ENCODE peak calls at places on chromosomes 3 and 15, in six cellular contexts. Q, K, X, N, I and E are unnamed samples.

GRCh38 chr3:194876403-194877165 is 190.9 kb downstream of the FAM43A start:
- DNase-seq in N (no peak), X (no peak), K (no peak), I (no peak), Q (no peak), E (no peak)

GRCh38 chr3:184155644-184156521 is 706 bp downstream of the DVL3 start:
- DNase-seq in I (peak), K (peak), Q (peak), N (peak), X (peak), E (peak)

GRCh38 chr3:183825380-183826161 is at the start of gene MAP6D1:
- DNase-seq in I (peak), K (peak), Q (peak), X (peak), N (peak), E (peak)

GRCh38 chr3:195704433-195704999 is 16.3 kb upstream of the MUC20 start:
- DNase-seq in I (peak), N (no peak), Q (no peak), K (no peak), X (no peak), E (no peak)

GRCh38 chr3:151962891-151963290 is 89.4 kb downstream of the SUCNR1 start:
- DNase-seq in I (no peak), N (peak), X (no peak), K (no peak), Q (no peak), E (no peak)

GRCh38 chr3:173553635-173554280 is 156.2 kb downstream of the NLGN1 start:
- DNase-seq in N (peak), K (no peak), Q (no peak), I (peak), X (peak), E (no peak)

GRCh38 chr15:43187544-43188155 is 2.4 kb downstream of the CCNDBP1 start:
- DNase-seq in X (no peak), K (no peak), I (peak), Q (no peak), N (peak), E (no peak)

GRCh38 chr3:71226565-71227281 is 356.8 kb downstream of the FOXP1 start:
- DNase-seq in X (no peak), K (peak), Q (no peak), I (peak), N (peak), E (peak)

GRCh38 chr3:52396011-52396906 is 48.6 kb downstream of the SEMA3G start:
- DNase-seq in I (no peak), X (no peak), Q (no peak), K (no peak), N (no peak), E (no peak)

GRCh38 chr3:149879872-149880271 is 66.9 kb downstream of the RNF13 start:
- DNase-seq in X (peak), N (peak), I (peak), K (no peak), Q (peak), E (peak)

GRCh38 chr15:80891006-80891405 is 98.6 kb downstream of the MESD start:
- DNase-seq in X (no peak), I (no peak), K (no peak), Q (no peak), N (peak), E (no peak)

GRCh38 chr15:63826513-63826912 is 7.2 kb downstream of the HERC1 start:
- DNase-seq in N (peak), Q (no peak), I (no peak), K (no peak), X (no peak), E (peak)

GRCh38 chr3:122030381-122031122 is 8.5 kb upstream of the ILDR1 start:
- DNase-seq in X (no peak), K (peak), Q (no peak), N (peak), I (peak), E (peak)

GRCh38 chr15:99426431-99427105 is 139.2 kb upstream of the MEF2A start:
- DNase-seq in K (no peak), X (no peak), I (no peak), N (no peak), Q (no peak), E (peak)

GRCh38 chr3:133832802-133833144 is 27.2 kb downstream of the SRPRB start:
- DNase-seq in K (no peak), X (no peak), I (no peak), N (no peak), Q (no peak), E (no peak)

GRCh38 chr3:140459462-140459861 is 218.4 kb upstream of the TRIM42 start:
- DNase-seq in X (no peak), Q (no peak), K (no peak), I (no peak), N (no peak), E (no peak)

GRCh38 chr3:127092368-127092767 is 100.6 kb upstream of the PRR23E start:
- DNase-seq in I (no peak), K (no peak), X (no peak), N (no peak), Q (no peak), E (no peak)

GRCh38 chr15:64990168-64990470 is 405 bp upstream of the SPG21 start:
- DNase-seq in I (no peak), Q (no peak), N (no peak), X (no peak), K (no peak), E (no peak)